ENCODE peak calls at places on chromosomes 6 and 20, in nine cellular contexts. R, B, L, P, K, J, G, U and X are unnamed samples.

GRCh38 chr6:137112067-137112355 is 61.4 kb downstream of the IL22RA2 start:
- DNase-seq in J (peak), L (peak), R (no peak), B (no peak), K (peak), G (no peak), U (peak), P (no peak), X (peak)

GRCh38 chr6:152463183-152463582 is 174.0 kb downstream of the SYNE1 start:
- DNase-seq in B (no peak), R (no peak), G (no peak), U (no peak), J (no peak), P (no peak), K (no peak), L (no peak), X (no peak)

GRCh38 chr20:17928633-17929311 is 39.8 kb downstream of the SNX5 start:
- DNase-seq in J (no peak), L (no peak), U (no peak), R (peak), B (no peak), G (no peak), P (no peak), K (no peak), X (no peak)

GRCh38 chr6:127879685-127880084 is 21.2 kb downstream of the THEMIS start:
- DNase-seq in J (no peak), R (peak), K (peak), B (no peak), U (peak), P (peak), L (no peak), G (no peak), X (no peak)

GRCh38 chr20:63000958-63001357 is 5.8 kb downstream of the BHLHE23 start:
- DNase-seq in J (no peak), L (no peak), U (no peak), G (no peak), P (no peak), K (no peak), R (no peak), B (no peak), X (no peak)

GRCh38 chr6:79070206-79070825 is 7.7 kb downstream of the PHIP start:
- DNase-seq in B (no peak), G (no peak), K (peak), U (no peak), L (no peak), P (no peak), R (no peak), J (no peak), X (no peak)

GRCh38 chr6:142984386-142984785 is 39.4 kb upstream of the HIVEP2 start:
- DNase-seq in B (no peak), G (no peak), U (peak), K (no peak), P (no peak), R (no peak), L (no peak), J (no peak), X (no peak)

GRCh38 chr6:30647802-30648460 is 998 bp downstream of the C6orf136 start:
- DNase-seq in J (peak), R (no peak), U (no peak), G (no peak), K (no peak), L (peak), B (no peak), P (no peak), X (no peak)

GRCh38 chr6:160028487-160029275 is 59.8 kb downstream of the IGF2R start:
- DNase-seq in K (no peak), L (no peak), P (no peak), J (no peak), U (no peak), B (no peak), R (no peak), G (no peak), X (no peak)
- TF ChIP-seq CTCF in K (no peak), L (no peak), P (no peak), J (no peak), U (no peak), B (no peak), R (no peak), G (no peak), X (no peak)

GRCh38 chr6:28758818-28759235 is 165.0 kb downstream of the TRIM27 start:
- DNase-seq in L (no peak), J (no peak), G (no peak), B (no peak), U (no peak), P (no peak), K (no peak), R (no peak), X (no peak)
- H3K4me3 ChIP-seq in L (no peak), J (no peak), G (peak), B (no peak), U (no peak), P (no peak), K (no peak), R (no peak), X (peak)

GRCh38 chr20:37355252-37356180 is 9.6 kb downstream of the SRC start:
- DNase-seq in L (no peak), K (no peak), P (no peak), J (no peak), B (no peak), U (no peak), R (no peak), G (no peak), X (no peak)

GRCh38 chr20:37357481-37358365 is 11.8 kb downstream of the SRC start:
- DNase-seq in K (no peak), B (peak), G (no peak), J (no peak), L (no peak), P (no peak), U (no peak), R (no peak), X (no peak)

GRCh38 chr20:37356961-37357371 is 11.0 kb downstream of the SRC start:
- DNase-seq in P (no peak), K (no peak), B (no peak), U (no peak), G (no peak), L (no peak), R (peak), J (no peak), X (no peak)

GRCh38 chr20:37354210-37355195 is 8.6 kb downstream of the SRC start:
- DNase-seq in R (peak), U (no peak), G (no peak), P (no peak), K (no peak), B (no peak), J (no peak), L (no peak), X (no peak)

DNA sequence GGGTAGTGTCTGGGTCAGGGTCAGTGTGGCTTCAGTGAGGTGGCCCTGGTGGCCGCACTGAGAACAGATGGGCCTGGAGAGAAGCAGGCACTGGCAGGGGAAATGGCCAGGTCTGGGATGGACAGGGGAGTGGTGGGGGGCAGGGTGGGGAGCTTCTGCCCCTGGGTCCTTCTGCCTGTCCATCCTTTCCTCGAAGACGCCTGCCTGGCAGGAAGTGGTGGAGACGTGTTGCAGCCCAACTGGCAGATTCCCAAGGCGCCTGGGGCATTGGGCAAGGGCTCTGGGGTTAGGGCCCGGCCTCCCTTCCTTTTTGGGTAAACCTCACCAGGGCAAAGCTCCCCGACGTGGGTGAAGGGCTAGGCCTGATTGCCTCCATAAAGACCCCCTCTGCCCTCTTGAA is 10.4 kb downstream of the SRC start:
- DNase-seq in U (peak), B (peak), K (peak), R (peak), G (no peak), J (peak), P (no peak), L (peak), X (peak)
- TF ChIP-seq CTCF in U (peak), B (no peak), K (no peak), R (no peak), G (no peak), J (no peak), P (no peak), L (no peak), X (no peak)

GRCh38 chr6:38796006-38796405 is 80.9 kb downstream of the DNAH8 start:
- DNase-seq in K (no peak), R (no peak), P (no peak), G (no peak), J (peak), B (no peak), U (no peak), L (no peak), X (no peak)

GRCh38 chr6:38794682-38795081 is 79.6 kb downstream of the DNAH8 start:
- DNase-seq in R (no peak), U (no peak), J (no peak), G (no peak), B (no peak), K (no peak), L (no peak), P (no peak), X (no peak)

GRCh38 chr6:38799529-38800184 is 84.5 kb downstream of the DNAH8 start:
- DNase-seq in P (no peak), K (no peak), U (no peak), L (peak), G (no peak), R (no peak), B (no peak), J (peak), X (no peak)

GRCh38 chr6:38797391-38797790 is 82.3 kb downstream of the DNAH8 start:
- DNase-seq in K (no peak), G (no peak), B (no peak), J (no peak), U (no peak), R (no peak), P (no peak), L (no peak), X (peak)

DNA sequence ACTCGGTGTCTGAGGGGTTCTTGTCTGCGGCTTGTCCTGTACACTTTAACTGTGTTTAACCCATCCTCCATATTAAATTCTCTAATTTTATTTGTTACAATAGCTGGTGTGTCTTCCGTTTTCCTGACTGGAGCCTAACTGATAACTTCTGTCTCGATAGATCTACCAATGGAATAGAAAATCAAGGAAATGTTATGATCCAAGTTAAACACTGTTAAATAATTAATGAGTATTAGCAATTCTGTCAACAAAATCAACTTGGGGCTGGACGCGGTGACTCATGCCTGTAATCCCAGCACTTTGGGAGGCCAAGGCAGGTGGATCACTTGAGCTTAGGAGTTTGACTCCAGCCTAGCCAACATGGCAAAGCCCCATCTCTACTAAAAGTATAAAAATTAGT is 81.7 kb downstream of the DNAH8 start:
- DNase-seq in K (no peak), U (no peak), L (peak), P (no peak), G (no peak), J (no peak), B (no peak), R (no peak), X (no peak)
- H3K4me3 ChIP-seq in K (no peak), U (no peak), L (no peak), P (no peak), G (no peak), J (no peak), B (no peak), R (no peak), X (no peak)

DNA sequence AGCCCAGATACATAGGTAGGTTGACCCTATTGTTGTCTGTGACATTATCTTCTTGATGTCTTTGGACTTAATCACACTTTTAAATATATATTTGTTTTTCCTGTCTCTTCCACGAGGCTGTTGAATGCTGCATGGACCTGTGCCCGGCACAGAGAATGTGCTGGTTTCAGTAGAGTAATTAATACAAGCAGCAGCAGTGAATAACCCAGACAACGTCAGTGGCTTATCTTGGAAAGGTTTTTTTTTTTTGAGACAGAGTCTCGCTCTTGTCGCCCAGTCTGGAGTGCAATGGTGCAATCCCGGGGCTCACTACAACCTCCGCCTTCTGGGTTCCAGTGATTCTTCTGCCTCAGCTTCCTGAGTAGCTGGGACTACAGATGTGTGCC is 108.2 kb downstream of the CDH26 start:
- DNase-seq in U (peak), J (no peak), K (no peak), G (no peak), L (no peak), B (no peak), P (no peak), R (no peak), X (no peak)
- TF ChIP-seq CTCF in U (no peak), J (no peak), K (no peak), G (no peak), L (no peak), B (no peak), P (no peak), R (no peak), X (no peak)

DNA sequence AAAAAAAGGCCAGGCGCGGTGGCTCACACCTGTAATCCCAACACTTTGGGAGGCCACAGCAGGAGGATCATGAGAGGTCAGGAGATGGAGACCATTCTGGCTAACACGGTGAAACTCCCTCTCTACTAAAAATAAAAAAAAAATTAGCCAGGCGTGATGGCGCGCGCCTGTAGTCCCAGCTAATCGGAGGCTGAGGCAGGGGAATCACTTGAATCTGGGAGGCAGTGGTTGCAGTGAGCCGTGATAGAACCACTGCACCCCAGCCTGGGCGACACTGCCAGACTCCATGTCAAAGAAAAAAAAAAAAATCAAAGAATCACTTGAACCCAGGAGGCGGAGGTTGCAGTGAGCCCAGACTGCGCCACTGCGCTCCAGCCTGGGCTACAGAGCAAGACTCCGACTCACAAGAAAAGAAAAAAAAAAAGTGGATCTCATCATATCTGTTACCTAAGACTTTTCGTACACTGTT is 4.2 kb downstream of the RBM39 start:
- DNase-seq in G (no peak), L (no peak), R (no peak), U (no peak), P (no peak), K (no peak), B (no peak), J (no peak), X (no peak)
- H3K4me3 ChIP-seq in G (no peak), L (no peak), R (no peak), U (no peak), P (no peak), K (no peak), B (no peak), J (no peak), X (no peak)

GRCh38 chr6:33967966-33968724 is 164.3 kb upstream of the MLN start:
- DNase-seq in K (no peak), G (no peak), B (no peak), P (peak), U (peak), J (no peak), L (no peak), R (no peak), X (peak)
- TF ChIP-seq CTCF in K (no peak), G (peak), B (no peak), P (peak), U (peak), J (peak), L (peak), R (no peak), X (peak)

DNA sequence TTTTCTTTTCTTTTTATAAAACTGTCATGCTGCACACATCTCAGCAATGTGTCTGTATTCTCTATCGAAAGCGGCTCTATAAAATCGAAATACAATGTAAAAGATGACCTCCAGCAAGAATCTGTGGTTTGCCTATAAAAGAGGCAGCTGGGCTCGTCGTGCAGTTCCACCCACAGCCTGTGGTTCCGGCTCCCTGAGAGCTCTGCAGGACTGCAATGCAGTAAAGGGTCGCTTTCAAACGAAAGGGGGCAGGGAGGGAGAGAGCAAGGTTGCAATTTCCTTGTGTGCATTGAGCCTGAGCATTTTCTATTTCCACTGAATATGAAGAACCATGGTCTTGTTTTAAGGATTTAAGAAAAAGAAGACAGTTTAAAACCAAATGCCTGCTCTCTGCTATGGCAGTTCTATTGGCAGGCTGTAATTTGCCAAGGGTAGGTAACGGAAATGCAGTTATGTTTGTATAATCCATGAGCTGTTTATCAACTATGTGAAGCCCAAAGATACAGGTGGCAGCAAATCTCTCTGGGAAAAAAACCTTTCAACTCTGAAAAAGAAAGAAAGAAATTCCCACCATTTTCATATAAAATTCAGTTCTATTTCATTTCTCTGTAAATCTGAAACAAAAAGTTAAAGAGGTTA is 236.5 kb downstream of the HACE1 start:
- DNase-seq in J (peak), K (no peak), L (peak), G (no peak), U (no peak), B (no peak), R (no peak), P (peak), X (peak)
- H3K4me3 ChIP-seq in J (no peak), K (no peak), L (no peak), G (peak), U (no peak), B (no peak), R (no peak), P (no peak), X (no peak)

GRCh38 chr20:45441746-45442145 is 25.8 kb downstream of the PIGT start:
- DNase-seq in U (no peak), J (no peak), K (no peak), B (no peak), L (no peak), P (no peak), R (no peak), G (no peak), X (no peak)

GRCh38 chr20:45444050-45444449 is 25.5 kb upstream of the WFDC2 start:
- DNase-seq in L (no peak), P (no peak), R (no peak), K (no peak), G (no peak), B (no peak), J (no peak), U (no peak), X (no peak)

GRCh38 chr20:45448250-45448649 is 21.3 kb upstream of the WFDC2 start:
- DNase-seq in B (no peak), L (peak), P (no peak), U (no peak), G (no peak), R (no peak), K (no peak), J (peak), X (no peak)

GRCh38 chr20:45449528-45449927 is 20.0 kb upstream of the WFDC2 start:
- DNase-seq in P (peak), G (no peak), R (no peak), U (no peak), K (no peak), L (no peak), J (no peak), B (no peak), X (no peak)

GRCh38 chr20:45445805-45446562 is 23.6 kb upstream of the WFDC2 start:
- DNase-seq in G (peak), P (peak), J (peak), L (no peak), U (peak), B (no peak), R (no peak), K (no peak), X (no peak)
- TF ChIP-seq CTCF in G (peak), P (peak), J (peak), L (peak), U (peak), B (peak), R (no peak), K (peak), X (peak)

DNA sequence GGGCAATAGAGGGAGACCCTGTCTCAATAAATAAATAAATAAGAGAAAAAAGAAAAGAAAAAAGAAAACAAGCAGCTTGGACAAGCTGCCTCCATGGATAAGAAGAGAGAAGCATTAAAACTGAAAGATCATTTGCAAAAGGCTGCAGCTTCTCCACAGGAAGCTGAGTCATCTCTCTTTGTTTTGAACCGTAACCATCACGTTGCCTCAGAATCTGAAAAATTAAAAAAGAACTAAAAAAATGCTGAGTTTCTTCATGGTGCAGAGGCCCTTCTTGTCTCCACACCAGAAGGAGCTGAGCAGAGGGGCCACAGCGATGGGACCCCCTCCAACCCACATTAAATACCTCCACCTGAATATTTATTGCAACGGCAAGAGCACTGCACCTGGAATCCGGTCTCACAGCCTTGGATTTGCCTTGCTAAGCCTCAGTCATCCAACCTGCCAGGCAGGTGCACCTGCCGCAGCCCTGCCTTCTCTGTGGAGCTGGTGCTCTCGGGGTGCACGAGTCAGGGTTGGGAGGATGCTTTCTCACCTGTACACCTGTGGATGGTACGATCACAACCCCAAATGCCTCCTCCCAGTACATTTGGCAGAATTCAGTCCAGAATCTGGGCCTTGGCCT is 28.1 kb downstream of the TOX2 start:
- DNase-seq in R (no peak), L (peak), B (peak), K (peak), J (peak), G (no peak), P (no peak), U (peak), X (peak)
- H3K4me3 ChIP-seq in R (no peak), L (no peak), B (no peak), K (no peak), J (no peak), G (no peak), P (no peak), U (no peak), X (no peak)